ENCODE peak calls at places on chromosomes 12 and 14, in four cellular contexts. Y, C, L and O are unnamed samples. For H3K36me3, the result is how much of the 10 kb centered on the place peaks cover.

GRCh38 chr12:118035194-118036041 is 18.9 kb downstream of the RFC5 start:
- DNase-seq in Y (peak), C (no peak), L (no peak), O (no peak)

GRCh38 chr12:87704374-87704773 is 324.8 kb downstream of the C12orf50 start:
- DNase-seq in Y (no peak), C (no peak), L (no peak), O (no peak)

GRCh38 chr12:44247588-44247987 is 411.7 kb downstream of the TMEM117 start:
- DNase-seq in Y (no peak), C (no peak), L (no peak), O (peak)

GRCh38 chr14:58026967-58027366 is 125.0 kb downstream of the ARMH4 start:
- DNase-seq in Y (no peak), C (no peak), L (no peak), O (no peak)

GRCh38 chr14:100621806-100622205 is 34.6 kb upstream of the BEGAIN start:
- DNase-seq in Y (no peak), C (no peak), L (no peak), O (peak)

GRCh38 chr14:54647378-54647777 is 80.5 kb downstream of the SAMD4A start:
- DNase-seq in Y (no peak), C (no peak), L (no peak), O (no peak)

GRCh38 chr12:117026343-117026742 is 72.9 kb downstream of the TESC start:
- DNase-seq in Y (no peak), C (no peak), L (no peak), O (no peak)

GRCh38 chr12:70402597-70402996 is 36.5 kb downstream of the KCNMB4 start:
- DNase-seq in Y (peak), C (no peak), L (no peak), O (no peak)

GRCh38 chr14:77424862-77425261 is 1.5 kb upstream of the NOXRED1 start:
- DNase-seq in Y (no peak), C (no peak), L (no peak), O (peak)

GRCh38 chr14:77423423-77423822 is at the start of gene NOXRED1:
- DNase-seq in Y (no peak), C (no peak), L (no peak), O (no peak)

GRCh38 chr14:77421241-77421640 is 2.1 kb downstream of the NOXRED1 start:
- DNase-seq in Y (no peak), C (no peak), L (no peak), O (no peak)

DNA sequence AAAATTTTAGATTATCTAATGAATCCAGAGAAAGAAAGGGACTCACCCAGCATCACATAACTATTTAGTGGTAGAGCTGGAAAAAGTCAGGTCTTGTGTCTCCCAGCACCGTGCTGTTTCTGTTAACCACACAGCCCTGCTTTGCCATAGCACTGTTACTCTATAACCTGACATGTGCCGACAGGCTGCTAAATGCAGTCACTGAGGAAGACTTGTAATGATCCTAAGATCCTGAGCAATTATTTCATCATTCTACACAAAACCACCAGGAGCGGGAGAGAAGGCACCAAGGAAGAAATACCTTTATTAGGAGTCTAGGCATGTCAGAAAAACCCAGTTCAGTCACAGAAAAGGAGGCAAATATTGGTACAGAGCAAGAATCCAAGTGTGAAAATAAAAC is 3.1 kb upstream of the NOXRED1 start:
- DNase-seq in Y (no peak), C (no peak), L (no peak), O (no peak)
- H3K36me3 ChIP-seq in Y (half or more), C (under half), L (under half), O (under half)

GRCh38 chr14:104771374-104771773 is 18.4 kb downstream of the SIVA1 start:
- DNase-seq in Y (no peak), C (no peak), L (no peak), O (no peak)

GRCh38 chr14:104771918-104772706 is 19.2 kb downstream of the SIVA1 start:
- DNase-seq in Y (no peak), C (no peak), L (no peak), O (no peak)

GRCh38 chr14:104774453-104775072 is 21.0 kb downstream of the AKT1 start:
- DNase-seq in Y (no peak), C (no peak), L (no peak), O (no peak)

GRCh38 chr14:104773505-104774452 is 20.8 kb downstream of the SIVA1 start:
- DNase-seq in Y (no peak), C (peak), L (no peak), O (peak)

GRCh38 chr14:104772707-104773504 is 20.0 kb downstream of the SIVA1 start:
- DNase-seq in Y (no peak), C (peak), L (no peak), O (no peak)
- H3K36me3 ChIP-seq in Y (under half), C (under half), L (under half), O (under half)

GRCh38 chr12:124099661-124100060 is 126.6 kb downstream of the ZNF664 start:
- DNase-seq in Y (no peak), C (no peak), L (no peak), O (no peak)
- H3K36me3 ChIP-seq in Y (under half), C (under half), L (under half), O (under half)

GRCh38 chr12:51409846-51410245 is 14.8 kb upstream of the SLC4A8 start:
- DNase-seq in Y (no peak), C (no peak), L (no peak), O (no peak)
- H3K36me3 ChIP-seq in Y (under half), C (under half), L (under half), O (under half)

DNA sequence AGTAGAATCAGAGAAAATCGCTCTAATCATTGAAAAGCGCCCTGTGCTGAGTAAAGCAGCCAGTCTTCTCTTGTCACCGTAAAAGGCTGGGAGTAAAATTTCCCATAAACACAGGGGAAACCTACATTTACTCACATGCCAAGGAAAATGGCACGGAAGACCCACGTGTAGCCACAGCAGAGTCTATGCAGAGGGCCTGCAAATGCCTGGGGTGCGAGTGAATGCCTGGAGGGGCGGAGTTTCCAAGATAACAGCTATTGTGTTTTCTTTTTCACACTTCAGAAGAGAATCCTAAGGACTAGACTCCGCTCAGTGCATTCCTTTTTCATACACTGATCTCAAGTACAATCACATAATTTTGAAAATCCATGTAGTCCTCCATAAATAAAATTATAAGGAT is 159.9 kb upstream of the FOXN3 start:
- DNase-seq in Y (no peak), C (no peak), L (no peak), O (peak)
- H3K36me3 ChIP-seq in Y (under half), C (under half), L (under half), O (under half)

DNA sequence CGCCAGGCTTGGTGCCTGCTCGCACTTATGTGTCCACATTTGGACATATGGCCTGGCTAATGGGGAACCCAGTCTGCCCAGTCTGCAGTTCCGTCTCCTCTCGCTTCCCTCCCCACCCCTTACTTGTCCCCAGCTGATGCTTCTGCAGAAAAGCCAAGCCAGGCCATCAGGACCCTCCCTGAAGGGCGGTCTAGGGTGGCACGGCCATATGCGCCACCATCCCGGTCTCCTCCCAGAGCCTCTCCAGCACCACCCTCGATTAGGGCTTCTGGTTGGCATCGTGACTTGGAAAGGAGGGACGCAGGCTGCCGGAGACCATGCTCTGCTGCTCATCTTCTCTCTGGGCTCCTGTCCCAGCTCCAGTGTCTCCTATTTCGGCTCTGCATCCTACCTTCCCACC is 54.6 kb downstream of the CALM1 start:
- DNase-seq in Y (no peak), C (no peak), L (no peak), O (no peak)
- H3K36me3 ChIP-seq in Y (under half), C (under half), L (under half), O (under half)

GRCh38 chr14:67765192-67765834 is 51.1 kb downstream of the ZFYVE26 start:
- DNase-seq in Y (no peak), C (no peak), L (no peak), O (no peak)
- H3K36me3 ChIP-seq in Y (under half), C (under half), L (under half), O (under half)

DNA sequence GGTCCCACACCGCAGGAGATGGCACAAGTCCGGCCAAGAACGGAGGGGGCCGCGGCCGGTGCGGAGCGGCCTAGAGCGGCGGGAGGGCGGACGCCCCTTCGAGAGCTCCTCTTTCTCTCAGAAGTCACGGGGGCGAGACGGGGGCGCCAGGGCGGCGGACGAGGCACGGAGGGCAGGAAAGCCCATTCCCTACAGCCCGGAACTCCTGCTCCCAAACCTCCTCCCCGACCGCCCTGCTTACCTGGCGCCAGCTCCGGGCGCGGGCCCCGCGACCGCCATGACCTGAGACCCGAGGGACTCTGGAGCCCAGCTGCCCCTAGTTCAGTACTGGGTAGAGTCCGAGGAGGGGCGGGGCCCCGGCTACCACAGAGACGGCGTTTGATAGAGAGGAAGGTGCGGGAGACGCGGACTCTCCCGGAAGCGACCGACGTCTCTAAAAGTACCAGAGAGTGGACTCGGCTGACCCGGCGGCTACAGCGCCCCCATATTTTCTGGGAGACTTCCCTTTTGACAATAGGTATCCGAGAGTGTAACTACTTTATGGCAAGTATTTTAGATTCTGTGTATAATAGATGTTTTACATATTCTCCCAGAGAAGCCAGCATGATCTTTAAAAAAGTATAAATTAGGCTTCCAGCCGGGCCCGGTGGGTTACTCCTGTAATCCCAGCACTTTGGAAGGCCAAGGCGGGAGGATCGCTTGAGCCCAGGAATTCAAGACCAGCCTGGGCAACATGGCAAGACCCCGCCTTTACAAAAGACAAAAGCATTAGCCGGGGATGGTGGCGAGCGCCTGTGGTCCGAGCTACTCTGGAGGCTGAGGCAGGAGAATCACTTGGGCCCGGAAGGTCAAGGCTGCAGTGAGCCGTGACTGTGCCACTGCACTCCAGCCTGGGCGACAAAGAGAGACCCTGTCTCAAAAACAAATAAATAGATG is at the start of gene ABCD4:
- DNase-seq in Y (peak), C (peak), L (peak), O (peak)
- H3K36me3 ChIP-seq in Y (under half), C (under half), L (under half), O (under half)

DNA sequence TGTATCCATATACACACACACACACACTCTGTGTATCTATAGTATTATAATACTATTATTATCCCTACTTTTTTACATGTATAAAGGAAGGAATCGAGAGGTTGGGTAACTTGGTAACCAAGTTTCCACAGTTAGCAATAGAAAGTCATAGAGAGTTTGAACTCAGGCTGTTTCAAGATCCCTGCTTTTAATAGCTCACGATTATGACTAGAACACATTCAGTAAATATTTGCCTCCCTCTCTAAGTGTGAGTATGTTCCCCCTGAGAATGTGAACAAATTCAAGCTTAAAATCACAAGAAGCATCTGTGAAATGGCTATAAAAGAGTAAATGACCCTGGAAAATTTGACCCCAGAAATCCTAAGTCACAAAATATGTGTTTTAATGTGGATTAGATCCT is 11.0 kb upstream of the REP15 start:
- DNase-seq in Y (no peak), C (no peak), L (no peak), O (no peak)
- H3K36me3 ChIP-seq in Y (under half), C (under half), L (under half), O (under half)

GRCh38 chr12:105222326-105222655 is 13.7 kb downstream of the APPL2 start:
- DNase-seq in Y (no peak), C (no peak), L (no peak), O (no peak)

GRCh38 chr12:105220150-105220928 is 15.6 kb downstream of the APPL2 start:
- DNase-seq in Y (no peak), C (peak), L (no peak), O (no peak)

GRCh38 chr12:105222726-105223357 is 13.1 kb downstream of the APPL2 start:
- DNase-seq in Y (no peak), C (no peak), L (no peak), O (no peak)

GRCh38 chr12:105220929-105221290 is 15.1 kb downstream of the APPL2 start:
- DNase-seq in Y (no peak), C (no peak), L (no peak), O (no peak)

GRCh38 chr12:105221588-105222325 is 14.2 kb downstream of the APPL2 start:
- DNase-seq in Y (no peak), C (no peak), L (no peak), O (no peak)
- H3K36me3 ChIP-seq in Y (under half), C (under half), L (under half), O (under half)